ENCODE peak calls at places on chromosomes 13 and 19, in six cellular contexts. F is GM23248, P is body of pancreas, T is mammary epithelial cell, I is stomach, L is spleen. R is an unnamed sample. For H3K9me3 and H3K27me3, the result is how much of the 10 kb centered on the place peaks cover.

GRCh38 chr19:37959665-37960114 is 52.7 kb downstream of the SIPA1L3 start:
- DNase-seq in P (no peak), I (no peak), F (no peak), T (no peak), L (no peak), R (no peak)

GRCh38 chr13:76812971-76813691 is 73.1 kb downstream of the KCTD12 start:
- DNase-seq in I (no peak), F (peak), P (peak), L (no peak), T (no peak), R (peak)

GRCh38 chr13:97222934-97223710 is 989 bp downstream of the MBNL2 start:
- DNase-seq in T (no peak), L (no peak), I (no peak), P (no peak), F (peak), R (no peak)

GRCh38 chr19:4776436-4777205 is 14.9 kb upstream of the FEM1A start:
- DNase-seq in P (no peak), I (no peak), T (no peak), F (peak), L (no peak), R (no peak)

GRCh38 chr13:35630551-35631275 is 154.2 kb upstream of the MAB21L1 start:
- DNase-seq in I (no peak), F (peak), P (no peak), L (no peak), T (peak), R (peak)

GRCh38 chr13:114054269-114054668 is 78.2 kb downstream of the RASA3 start:
- DNase-seq in P (no peak), F (no peak), T (no peak), L (no peak), I (no peak), R (peak)

GRCh38 chr13:38686635-38687245 is at the start of gene FREM2:
- DNase-seq in F (peak), T (peak), I (peak), P (peak), L (no peak), R (peak)

GRCh38 chr13:40315416-40316064 is 350.9 kb downstream of the FOXO1 start:
- DNase-seq in T (peak), L (peak), I (no peak), F (no peak), P (peak), R (no peak)

GRCh38 chr13:60700994-60701393 is 304.0 kb downstream of the TDRD3 start:
- DNase-seq in I (no peak), P (no peak), L (no peak), F (no peak), T (no peak), R (no peak)

GRCh38 chr19:8487137-8487851 is 15.1 kb downstream of the PRAM1 start:
- DNase-seq in I (no peak), F (no peak), P (no peak), L (peak), T (no peak), R (peak)

GRCh38 chr19:7138402-7138801 is 68.9 kb downstream of the ZNF557 start:
- DNase-seq in L (no peak), I (no peak), P (no peak), T (no peak), F (peak), R (no peak)

GRCh38 chr13:30796132-30796832 is 60.9 kb downstream of the ALOX5AP start:
- DNase-seq in F (peak), I (no peak), P (peak), L (no peak), T (peak), R (peak)

GRCh38 chr13:76874466-76874865 is 11.7 kb downstream of the KCTD12 start:
- DNase-seq in L (no peak), T (no peak), I (no peak), F (no peak), P (no peak), R (no peak)

GRCh38 chr13:110154370-110155031 is 152.5 kb downstream of the COL4A1 start:
- DNase-seq in T (no peak), P (no peak), L (no peak), I (no peak), F (no peak), R (no peak)

DNA sequence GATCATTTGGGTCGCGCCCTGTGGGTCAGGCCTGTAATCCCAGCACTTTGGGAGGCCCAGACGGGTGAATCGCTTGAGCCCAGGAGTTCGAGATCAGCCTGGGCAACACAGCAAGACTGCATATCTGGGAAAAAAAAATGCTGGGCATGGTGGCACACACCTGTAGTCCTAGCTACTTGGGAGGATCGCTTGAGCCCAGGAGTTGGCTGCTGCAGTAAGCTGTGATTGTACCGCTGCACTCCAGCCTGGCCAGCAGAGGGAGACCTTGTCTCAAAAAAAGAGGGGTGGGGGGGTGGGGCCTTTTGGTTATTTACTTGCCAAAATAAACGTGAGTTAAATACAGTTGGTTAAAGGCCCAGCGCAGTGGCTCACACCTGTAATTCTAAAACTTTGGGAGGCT is 9.8 kb upstream of the ZNF544 start:
- DNase-seq in T (no peak), I (no peak), P (no peak), F (peak), L (no peak), R (no peak)
- H3K9me3 ChIP-seq in T (under half), I (under half), P (under half), F (under half), L (half or more), R (under half)

DNA sequence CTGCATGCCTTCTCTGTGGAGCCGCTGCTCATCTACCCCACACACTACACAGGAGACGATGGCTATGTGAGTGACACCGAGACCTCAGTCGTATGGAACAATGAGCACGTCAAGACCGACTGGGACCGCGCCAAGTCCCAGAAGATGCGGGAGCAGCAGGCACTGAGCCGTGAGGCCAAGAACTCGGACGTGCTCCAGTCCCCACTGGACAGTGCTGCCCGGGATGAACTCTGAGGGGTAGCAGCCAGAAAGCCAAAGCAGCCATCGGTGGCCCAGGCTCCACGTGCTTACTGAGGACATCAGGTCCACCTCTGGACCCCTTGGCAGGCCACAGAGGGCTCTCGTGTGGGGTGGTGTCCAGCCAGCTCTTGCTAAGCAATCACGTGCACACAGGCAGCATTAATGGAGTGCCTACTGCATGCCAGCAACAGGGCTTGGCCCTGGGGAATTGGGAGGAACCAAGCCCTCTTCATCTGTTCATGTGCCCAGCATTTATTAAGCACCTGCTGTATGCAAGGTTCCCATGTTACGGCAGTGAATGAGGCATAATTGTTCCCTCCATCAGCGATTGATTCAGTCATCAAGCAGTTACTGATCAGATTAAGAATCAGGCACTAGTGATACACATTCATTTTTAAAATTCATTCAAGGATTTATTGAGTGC is 25.9 kb downstream of the COLGALT1 start:
- DNase-seq in F (no peak), L (no peak), T (no peak), P (no peak), I (no peak), R (no peak)
- H3K27ac ChIP-seq in F (no peak), L (no peak), T (no peak), P (no peak), I (no peak), R (no peak)

DNA sequence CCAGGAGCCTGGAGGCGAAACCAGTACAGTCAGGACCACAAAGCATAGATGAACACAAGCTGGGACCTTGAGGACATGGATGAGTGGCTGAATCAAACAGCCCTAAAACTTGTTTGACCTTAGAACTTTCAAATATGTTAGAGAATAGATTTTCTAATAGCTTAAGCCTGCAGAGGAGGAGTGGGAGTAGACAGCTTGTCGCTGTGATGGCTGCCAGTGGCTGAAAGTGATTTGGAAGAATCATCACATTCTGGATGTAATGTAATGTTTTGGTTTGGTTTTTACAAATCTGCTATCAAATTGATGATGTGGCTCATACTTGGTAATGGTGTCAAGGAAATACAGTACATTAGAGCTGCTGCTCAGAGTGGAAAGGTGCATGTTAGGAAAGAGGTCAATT is 12.0 kb downstream of the IGFL3 start:
- DNase-seq in F (no peak), P (no peak), T (no peak), L (no peak), I (no peak), R (no peak)
- H3K27me3 ChIP-seq in F (under half), P (under half), T (under half), L (under half), I (under half), R (under half)

GRCh38 chr19:30626567-30626966 is 254.4 kb downstream of the ZNF536 start:
- DNase-seq in L (no peak), T (no peak), F (no peak), I (no peak), P (no peak), R (no peak)
- H3K9me3 ChIP-seq in L (under half), T (under half), F (under half), I (under half), P (under half), R (under half)

GRCh38 chr19:57813919-57814504 is 701 bp downstream of the ZNF552 start:
- DNase-seq in F (peak), L (no peak), I (no peak), P (no peak), T (peak), R (no peak)
- H3K27ac ChIP-seq in F (peak), L (peak), I (peak), P (peak), T (peak), R (peak)

GRCh38 chr13:112354330-112355273 is 21.6 kb upstream of the SPACA7 start:
- DNase-seq in T (no peak), I (no peak), P (no peak), L (peak), F (no peak), R (no peak)
- H3K27me3 ChIP-seq in T (under half), I (under half), P (under half), L (under half), F (under half), R (under half)

GRCh38 chr19:52114691-52115090 is 19.1 kb upstream of the ZNF841 start:
- DNase-seq in F (no peak), T (no peak), I (no peak), L (no peak), P (no peak), R (no peak)

GRCh38 chr19:52115526-52116053 is 20.0 kb upstream of the ZNF841 start:
- DNase-seq in F (no peak), L (no peak), T (no peak), I (no peak), P (no peak), R (no peak)

GRCh38 chr19:52112624-52113023 is 17.1 kb upstream of the ZNF841 start:
- DNase-seq in T (no peak), P (no peak), I (no peak), L (no peak), F (no peak), R (no peak)

GRCh38 chr19:52110780-52111179 is 15.2 kb upstream of the ZNF841 start:
- DNase-seq in I (no peak), P (no peak), F (no peak), L (no peak), T (no peak), R (no peak)
- H3K9me3 ChIP-seq in I (half or more), P (half or more), F (under half), L (half or more), T (half or more), R (under half)

GRCh38 chr19:1360126-1360817 is 23.4 kb upstream of the NDUFS7 start:
- DNase-seq in F (no peak), P (no peak), L (no peak), T (no peak), I (no peak), R (no peak)
- H3K27ac ChIP-seq in F (peak), P (peak), L (no peak), T (no peak), I (peak), R (peak)

GRCh38 chr19:14814982-14815381 is 20.0 kb downstream of the OR7A5 start:
- DNase-seq in I (no peak), T (no peak), F (no peak), P (no peak), L (no peak), R (no peak)

GRCh38 chr19:14821958-14822357 is 13.0 kb downstream of the OR7A5 start:
- DNase-seq in F (no peak), L (no peak), T (no peak), P (no peak), I (no peak), R (no peak)

GRCh38 chr19:14818588-14818987 is 16.4 kb downstream of the OR7A5 start:
- DNase-seq in F (no peak), T (no peak), I (no peak), L (no peak), P (no peak), R (no peak)

DNA sequence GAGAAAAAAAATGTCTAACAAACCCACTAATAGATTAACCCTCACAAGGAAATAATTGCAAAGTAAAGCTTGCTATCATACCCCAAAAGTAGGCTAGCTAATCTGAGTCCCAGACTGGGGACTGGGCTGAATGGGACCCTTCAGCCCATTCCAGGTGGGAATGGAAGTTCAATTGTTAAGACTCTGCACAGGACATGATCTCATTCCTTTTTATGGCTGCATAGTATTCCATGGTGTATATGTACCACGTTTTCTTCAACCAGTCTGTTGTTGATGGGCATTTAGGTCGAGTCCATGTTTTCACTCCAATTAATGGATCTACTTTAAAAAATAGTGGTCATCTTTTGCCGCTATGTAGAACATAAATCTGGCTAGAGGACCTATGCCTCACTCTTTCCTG is 17.9 kb downstream of the OR7A5 start:
- DNase-seq in F (no peak), T (no peak), P (no peak), I (no peak), L (no peak), R (no peak)
- H3K27me3 ChIP-seq in F (under half), T (under half), P (under half), I (under half), L (under half), R (under half)